ENCODE peak calls at places on chromosomes 3 and 15, in six cellular contexts. M is astrocyte, L is Caco-2, C is endothelial cell, N is chondrocyte, U is H9. X is an unnamed sample.

GRCh38 chr15:96585634-96586386 is 255.3 kb downstream of the NR2F2 start:
- DNase-seq in M (no peak), L (no peak), C (no peak), N (no peak), U (no peak), X (no peak)

GRCh38 chr15:28942046-28942445 is 56.3 kb downstream of the APBA2 start:
- DNase-seq in M (no peak), L (no peak), C (no peak), N (no peak), U (peak), X (no peak)

GRCh38 chr3:127673191-127674098 is 693 bp downstream of the ABTB1 start:
- DNase-seq in M (peak), L (peak), C (peak), N (peak), U (peak), X (no peak)

GRCh38 chr3:124395165-124395564 is 335.1 kb upstream of the UMPS start:
- DNase-seq in M (no peak), L (no peak), C (no peak), N (no peak), U (no peak), X (no peak)

GRCh38 chr15:65408370-65409283 is 14.1 kb downstream of the IGDCC4 start:
- DNase-seq in M (peak), L (no peak), C (no peak), N (peak), U (no peak), X (no peak)

GRCh38 chr3:53581671-53582070 is 87.3 kb downstream of the CACNA1D start:
- DNase-seq in M (peak), L (no peak), C (no peak), N (no peak), U (no peak), X (no peak)

GRCh38 chr15:71278989-71279756 is 163.9 kb downstream of the THSD4 start:
- DNase-seq in M (peak), L (peak), C (no peak), N (no peak), U (no peak), X (no peak)

GRCh38 chr3:72482589-72483249 is 365.5 kb downstream of the SHQ1 start:
- DNase-seq in M (peak), L (peak), C (no peak), N (no peak), U (no peak), X (peak)

GRCh38 chr3:152760591-152760990 is 74.3 kb upstream of the P2RY1 start:
- DNase-seq in M (no peak), L (no peak), C (no peak), N (no peak), U (no peak), X (no peak)

GRCh38 chr3:172512363-172512762 is 10.9 kb downstream of the TNFSF10 start:
- DNase-seq in M (peak), L (no peak), C (peak), N (no peak), U (no peak), X (peak)

GRCh38 chr3:32076566-32076965 is 29.9 kb upstream of the GPD1L start:
- DNase-seq in M (peak), L (no peak), C (no peak), N (no peak), U (no peak), X (no peak)

GRCh38 chr3:37556789-37557301 is 304.8 kb upstream of the CTDSPL start:
- DNase-seq in M (no peak), L (no peak), C (no peak), N (no peak), U (no peak), X (no peak)

DNA sequence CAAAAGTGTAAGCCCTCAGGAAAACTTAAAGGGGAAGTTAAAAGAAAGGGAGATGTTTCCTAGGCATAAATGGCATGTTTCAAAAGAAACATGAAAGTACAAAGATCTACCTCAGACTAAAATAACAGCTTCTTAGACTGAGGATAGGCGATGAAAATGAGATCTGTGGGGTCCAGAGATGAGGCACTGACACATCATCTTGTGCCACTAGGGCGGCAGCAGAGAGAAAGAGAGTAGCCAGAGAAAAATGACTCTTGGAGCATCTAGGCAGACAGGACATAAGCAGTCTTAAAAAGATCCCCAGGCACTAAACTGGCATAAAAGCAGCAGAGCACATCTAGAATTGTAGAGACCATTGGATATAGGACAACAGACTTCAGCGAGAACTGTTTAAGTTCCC is 42.5 kb upstream of the RFX7 start:
- DNase-seq in M (no peak), L (no peak), C (no peak), N (no peak), U (no peak), X (no peak)
- TF ChIP-seq CTCF in M (no peak), L (peak), C (peak), N (no peak), U (peak), X (peak)

GRCh38 chr15:87478688-87479072 is 777.9 kb downstream of the NTRK3 start:
- DNase-seq in M (no peak), L (no peak), C (no peak), N (no peak), U (no peak), X (no peak)

GRCh38 chr15:87483468-87483867 is 773.1 kb downstream of the NTRK3 start:
- DNase-seq in M (no peak), L (no peak), C (no peak), N (no peak), U (no peak), X (no peak)

GRCh38 chr15:87477056-87477455 is 779.5 kb downstream of the NTRK3 start:
- DNase-seq in M (no peak), L (no peak), C (no peak), N (no peak), U (no peak), X (no peak)

GRCh38 chr15:87477759-87478687 is 778.5 kb downstream of the NTRK3 start:
- DNase-seq in M (peak), L (no peak), C (no peak), N (no peak), U (peak), X (no peak)
- TF ChIP-seq CTCF in M (peak), L (no peak), C (peak), N (no peak), U (peak), X (no peak)

DNA sequence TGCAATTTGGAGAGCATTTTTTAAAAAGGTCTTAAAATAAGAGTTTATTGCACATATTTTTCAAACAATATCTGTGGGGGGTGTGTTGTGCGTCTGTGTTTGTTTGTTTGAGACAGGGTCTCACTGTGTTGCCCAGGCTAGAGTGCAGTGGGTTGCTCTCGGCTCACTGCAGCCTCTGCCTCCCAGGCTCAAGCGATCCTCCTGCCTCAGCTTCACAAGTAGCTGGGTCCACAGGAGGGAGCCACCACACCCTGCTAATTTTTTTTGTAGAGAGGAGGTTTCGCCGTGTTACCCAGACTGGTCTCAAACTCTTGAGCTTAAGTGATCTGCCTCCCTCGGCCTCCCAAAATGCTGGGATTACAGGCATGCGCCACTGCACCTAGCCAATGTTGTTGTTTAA is 2.7 kb downstream of the MLF1 start:
- DNase-seq in M (no peak), L (no peak), C (no peak), N (no peak), U (peak), X (no peak)
- TF ChIP-seq CTCF in M (no peak), L (no peak), C (no peak), N (peak), U (peak), X (no peak)

DNA sequence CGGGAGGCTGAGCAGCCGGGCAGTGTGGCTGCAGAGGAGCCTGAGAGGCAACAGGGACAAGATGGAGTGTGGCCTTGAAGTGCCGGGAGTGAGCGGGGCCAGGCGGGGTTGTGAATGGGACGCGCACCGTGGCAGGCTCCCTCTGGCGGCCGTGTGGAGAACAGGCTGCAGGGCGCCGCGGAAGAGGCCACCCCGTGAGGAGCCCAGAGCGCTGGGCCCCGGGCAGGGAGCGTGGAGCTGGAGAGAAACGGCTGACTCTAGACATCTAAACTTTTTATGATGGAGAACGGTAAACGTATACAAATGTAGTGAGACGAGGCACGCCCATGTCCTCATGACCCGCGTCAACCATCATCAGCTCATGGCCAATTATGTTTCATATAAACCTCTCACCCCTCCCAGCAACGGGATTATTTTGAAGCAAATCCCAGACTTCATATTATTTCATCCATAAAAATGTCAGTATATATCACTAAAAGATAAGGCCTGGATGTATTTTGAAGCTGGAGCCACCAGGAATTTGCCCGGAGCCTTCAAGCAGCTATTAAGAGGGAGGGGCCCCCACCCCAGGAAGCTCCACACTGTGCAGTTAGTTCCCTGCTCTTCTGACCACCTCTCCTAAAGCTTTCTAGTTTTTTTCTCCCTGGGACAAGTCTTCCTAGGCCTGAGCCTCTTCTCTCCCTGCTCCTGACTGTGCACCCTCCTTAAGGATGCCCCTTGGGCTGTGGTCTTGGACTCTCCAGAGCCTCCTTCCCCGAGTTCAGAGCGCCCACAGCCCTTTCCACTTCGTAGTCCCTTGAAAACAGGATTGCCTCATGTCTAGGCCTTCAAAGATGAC is 149.4 kb downstream of the SMAD6 start:
- DNase-seq in M (no peak), L (peak), C (peak), N (no peak), U (peak), X (peak)
- TF ChIP-seq CTCF in M (peak), L (peak), C (peak), N (peak), U (peak), X (peak)

GRCh38 chr15:75924576-75924975 is 20.9 kb downstream of the FBXO22 start:
- DNase-seq in M (no peak), L (no peak), C (no peak), N (no peak), U (no peak), X (no peak)
- TF ChIP-seq CTCF in M (no peak), L (no peak), C (no peak), N (no peak), U (no peak), X (no peak)

DNA sequence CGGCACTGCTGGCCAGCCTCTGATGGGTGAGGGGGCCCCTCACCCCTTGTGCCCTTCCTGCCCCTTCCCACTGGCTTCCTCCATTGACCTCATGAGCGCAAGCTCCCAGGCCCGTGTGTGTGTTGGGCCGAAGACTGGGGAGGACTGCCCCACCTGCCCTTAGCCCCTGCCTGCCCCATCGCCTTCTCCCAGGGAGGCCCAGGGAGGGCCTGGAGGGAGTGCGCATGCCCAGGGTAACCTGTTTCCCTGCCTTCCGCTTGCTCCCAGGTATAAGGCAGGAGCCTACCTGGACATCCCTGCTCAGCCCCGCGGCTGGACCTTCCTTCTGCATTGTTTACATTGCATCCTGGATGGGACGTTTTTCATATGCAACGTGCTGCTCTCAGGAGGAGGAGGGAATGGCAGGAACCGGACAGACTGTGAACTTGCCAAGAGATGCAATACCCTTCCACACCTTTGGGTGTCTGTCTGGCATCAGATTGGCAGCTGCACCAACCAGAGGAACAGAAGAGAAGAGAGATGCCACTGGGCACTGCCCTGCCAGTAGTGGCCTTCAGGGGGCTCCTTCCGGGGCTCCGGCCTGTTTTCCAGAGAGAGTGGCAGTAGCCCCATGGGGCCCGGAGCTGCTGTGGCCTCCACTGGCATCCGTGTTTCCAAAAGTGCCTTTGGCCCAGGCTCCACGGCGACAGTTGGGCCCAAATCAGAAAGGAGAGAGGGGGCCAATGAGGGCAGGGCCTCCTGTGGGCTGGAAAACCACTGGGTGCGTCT is 8.8 kb downstream of the DLL4 start:
- DNase-seq in M (no peak), L (no peak), C (no peak), N (no peak), U (peak), X (no peak)
- TF ChIP-seq CTCF in M (peak), L (no peak), C (no peak), N (peak), U (peak), X (no peak)

GRCh38 chr3:10420745-10421475 is 84.5 kb downstream of the ATP2B2 start:
- DNase-seq in M (no peak), L (no peak), C (no peak), N (peak), U (no peak), X (no peak)

GRCh38 chr3:10421996-10422395 is 83.4 kb downstream of the ATP2B2 start:
- DNase-seq in M (no peak), L (no peak), C (no peak), N (no peak), U (no peak), X (no peak)

GRCh38 chr3:10416730-10417300 is 88.6 kb downstream of the ATP2B2 start:
- DNase-seq in M (no peak), L (no peak), C (no peak), N (peak), U (no peak), X (no peak)

GRCh38 chr3:10419637-10420232 is 85.7 kb downstream of the ATP2B2 start:
- DNase-seq in M (peak), L (no peak), C (no peak), N (no peak), U (no peak), X (no peak)

GRCh38 chr3:10417849-10418248 is 87.5 kb downstream of the ATP2B2 start:
- DNase-seq in M (peak), L (no peak), C (no peak), N (no peak), U (no peak), X (no peak)
- TF ChIP-seq CTCF in M (peak), L (peak), C (no peak), N (peak), U (peak), X (no peak)

DNA sequence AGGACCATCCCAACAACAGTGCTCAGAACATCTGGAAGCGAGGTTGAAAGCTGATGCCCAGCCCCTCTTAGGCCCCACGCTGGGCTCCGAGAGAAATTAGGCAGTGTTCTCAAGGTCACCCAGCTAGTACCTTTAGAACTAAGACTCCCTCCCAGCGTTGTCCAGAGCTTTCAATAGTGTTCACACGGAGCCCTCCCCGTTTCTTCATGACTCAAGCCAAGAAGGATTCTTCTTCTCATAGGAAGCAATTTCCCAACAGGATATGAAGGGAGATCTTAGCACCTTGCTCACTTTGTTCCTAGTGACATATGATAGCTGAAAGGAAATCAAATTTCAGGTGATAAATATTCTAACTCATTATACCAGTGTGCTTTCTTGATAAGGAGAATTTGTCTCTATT is 244.2 kb upstream of the ST8SIA2 start:
- DNase-seq in M (no peak), L (no peak), C (no peak), N (no peak), U (no peak), X (no peak)
- TF ChIP-seq CTCF in M (no peak), L (no peak), C (no peak), N (no peak), U (no peak), X (no peak)

GRCh38 chr3:147388395-147389264 is 17.7 kb downstream of the ZIC4 start:
- DNase-seq in M (no peak), L (no peak), C (no peak), N (no peak), U (no peak), X (no peak)

GRCh38 chr3:147389265-147390175 is 16.8 kb downstream of the ZIC4 start:
- DNase-seq in M (no peak), L (no peak), C (no peak), N (peak), U (no peak), X (no peak)

GRCh38 chr3:147390589-147391569 is 15.5 kb downstream of the ZIC4 start:
- DNase-seq in M (no peak), L (no peak), C (no peak), N (peak), U (no peak), X (no peak)

GRCh38 chr3:147385059-147386012 is 21.0 kb downstream of the ZIC4 start:
- DNase-seq in M (no peak), L (no peak), C (no peak), N (no peak), U (peak), X (no peak)

GRCh38 chr3:147387550-147388394 is 18.6 kb downstream of the ZIC4 start:
- DNase-seq in M (no peak), L (no peak), C (no peak), N (no peak), U (no peak), X (no peak)
- TF ChIP-seq CTCF in M (no peak), L (no peak), C (no peak), N (no peak), U (no peak), X (no peak)

GRCh38 chr3:17433866-17434265 is 308.6 kb downstream of the TBC1D5 start:
- DNase-seq in M (no peak), L (no peak), C (no peak), N (no peak), U (no peak), X (no peak)

GRCh38 chr3:17430574-17430973 is 311.9 kb downstream of the TBC1D5 start:
- DNase-seq in M (no peak), L (no peak), C (no peak), N (no peak), U (no peak), X (no peak)

GRCh38 chr3:17431477-17432045 is 310.9 kb downstream of the TBC1D5 start:
- DNase-seq in M (no peak), L (no peak), C (no peak), N (no peak), U (no peak), X (no peak)

GRCh38 chr3:17432237-17432636 is 310.2 kb downstream of the TBC1D5 start:
- DNase-seq in M (no peak), L (no peak), C (no peak), N (no peak), U (no peak), X (no peak)

DNA sequence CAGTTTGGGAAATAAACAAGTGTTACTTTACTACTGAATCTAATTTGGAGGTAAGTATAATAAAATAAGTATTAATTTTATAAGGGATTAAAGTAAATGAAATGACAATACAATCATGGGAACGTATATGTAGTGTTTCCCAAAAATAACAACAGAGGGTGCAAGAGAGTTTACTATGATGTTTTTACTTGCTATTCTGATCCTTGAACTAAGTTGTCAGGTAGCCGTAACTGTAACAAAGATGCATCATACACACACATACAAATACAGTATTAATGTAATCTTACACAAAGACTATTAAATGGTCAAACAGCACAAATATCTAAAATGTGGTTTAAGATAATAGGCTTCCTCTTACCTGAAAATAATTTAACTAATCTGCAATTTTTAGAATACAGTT is 311.4 kb downstream of the TBC1D5 start:
- DNase-seq in M (peak), L (no peak), C (no peak), N (no peak), U (no peak), X (no peak)
- TF ChIP-seq CTCF in M (peak), L (peak), C (peak), N (peak), U (peak), X (peak)

X was measured in CD14-positive monocyte.